ENCODE peak calls at places on chromosomes 16 and 17, in nine cellular contexts. E, A, W, D, Q, O, Y, V and U are unnamed samples.

GRCh38 chr17:58351710-58352017 is 337 bp downstream of the SUPT4H1 start:
- DNase-seq in V (no peak), W (no peak), A (no peak), Q (no peak), O (no peak), Y (no peak), D (no peak), E (no peak), U (no peak)

GRCh38 chr16:66409156-66409555 is 17.9 kb upstream of the BEAN1 start:
- DNase-seq in W (no peak), Y (no peak), O (no peak), A (no peak), D (no peak), E (peak), V (no peak), Q (no peak), U (no peak)

GRCh38 chr16:78538919-78539318 is 439.5 kb downstream of the WWOX start:
- DNase-seq in W (no peak), Q (no peak), V (no peak), O (no peak), A (no peak), Y (no peak), D (no peak), E (no peak), U (no peak)

GRCh38 chr16:9597967-9598730 is 506.7 kb downstream of the HAPSTR1 start:
- DNase-seq in D (no peak), W (no peak), Q (no peak), Y (no peak), E (no peak), A (no peak), O (no peak), V (no peak), U (no peak)

GRCh38 chr17:4509402-4509801 is 10.7 kb downstream of the SPNS2 start:
- DNase-seq in E (no peak), O (no peak), W (no peak), Q (no peak), Y (no peak), D (no peak), A (no peak), V (no peak), U (no peak)

GRCh38 chr17:73474370-73474988 is 162.7 kb upstream of the CDC42EP4 start:
- DNase-seq in V (peak), Q (peak), E (peak), A (no peak), D (peak), O (peak), Y (no peak), W (peak), U (no peak)

GRCh38 chr16:56576585-56577299 is 11.9 kb downstream of the MT4 start:
- DNase-seq in O (peak), E (peak), A (no peak), D (peak), V (peak), W (peak), Q (peak), Y (peak), U (no peak)

GRCh38 chr17:50539762-50540440 is 7.1 kb upstream of the SPATA20 start:
- DNase-seq in Y (no peak), D (no peak), Q (no peak), A (no peak), W (no peak), E (no peak), O (no peak), V (no peak), U (no peak)

GRCh38 chr17:82051776-82052637 is at the start of the genes GPS1 and RFNG:
- DNase-seq in Q (peak), Y (peak), E (peak), V (peak), A (no peak), W (peak), D (peak), O (peak), U (peak)

GRCh38 chr17:47864791-47865216 is 13.8 kb upstream of the SP6 start:
- DNase-seq in W (no peak), A (no peak), D (no peak), V (no peak), Y (no peak), E (no peak), Q (no peak), O (no peak), U (no peak)

GRCh38 chr17:65557349-65558310 is 3.8 kb downstream of the AXIN2 start:
- DNase-seq in D (no peak), V (no peak), Y (no peak), O (no peak), Q (no peak), W (peak), E (peak), A (no peak), U (no peak)

GRCh38 chr16:72558501-72558900 is 386.5 kb upstream of the PMFBP1 start:
- DNase-seq in O (no peak), W (no peak), Y (no peak), V (no peak), D (no peak), Q (no peak), A (no peak), E (no peak), U (no peak)

GRCh38 chr17:67546578-67547527 is 169.8 kb downstream of the PITPNC1 start:
- DNase-seq in W (peak), O (peak), D (no peak), E (no peak), Y (no peak), V (no peak), A (no peak), Q (peak), U (no peak)

GRCh38 chr16:60945225-60945624 is 1091.0 kb downstream of the CDH8 start:
- DNase-seq in Q (no peak), D (no peak), E (no peak), V (no peak), Y (no peak), W (no peak), O (no peak), A (no peak), U (no peak)

GRCh38 chr17:7317161-7317803 is 2.1 kb upstream of the GPS2 start:
- DNase-seq in W (no peak), O (no peak), Q (no peak), Y (no peak), A (no peak), D (no peak), E (no peak), V (no peak), U (no peak)

GRCh38 chr17:82911822-82912221 is 72.0 kb upstream of the ZNF750 start:
- DNase-seq in D (no peak), A (no peak), O (no peak), V (no peak), Q (no peak), E (no peak), Y (no peak), W (no peak), U (no peak)

GRCh38 chr17:57037401-57037800 is 47.6 kb upstream of the AKAP1 start:
- DNase-seq in O (no peak), W (no peak), D (no peak), Q (no peak), Y (no peak), A (no peak), V (no peak), E (no peak), U (no peak)

GRCh38 chr16:87447323-87447722 is 45.5 kb downstream of the ZCCHC14 start:
- DNase-seq in W (no peak), Q (no peak), O (no peak), V (no peak), E (no peak), A (no peak), D (no peak), Y (no peak), U (no peak)

GRCh38 chr16:67537270-67537635 is 8.6 kb downstream of the RIPOR1 start:
- DNase-seq in Y (peak), E (no peak), V (no peak), Q (peak), W (peak), O (peak), A (no peak), D (no peak), U (no peak)

GRCh38 chr17:4530799-4531730 is 24.1 kb downstream of the MYBBP1A start:
- DNase-seq in W (no peak), E (no peak), Q (no peak), O (no peak), Y (no peak), D (no peak), V (no peak), A (no peak), U (no peak)

GRCh38 chr17:35088911-35089845 is 25.7 kb upstream of the RFFL start:
- DNase-seq in V (peak), A (peak), W (peak), Y (peak), D (peak), Q (peak), O (peak), E (peak), U (peak)

GRCh38 chr16:20849587-20850390 is 43.5 kb downstream of the REXO5 start:
- DNase-seq in D (no peak), Y (peak), E (peak), V (no peak), O (peak), Q (peak), W (peak), A (peak), U (peak)

GRCh38 chr16:31487076-31487719 is 4.3 kb downstream of the SLC5A2 start:
- DNase-seq in A (no peak), V (no peak), E (no peak), D (no peak), W (no peak), Q (no peak), Y (no peak), O (no peak), U (no peak)

GRCh38 chr17:65025288-65025687 is 31.3 kb downstream of the GNA13 start:
- DNase-seq in V (no peak), W (no peak), E (no peak), Q (no peak), A (no peak), D (no peak), O (no peak), Y (no peak), U (no peak)

GRCh38 chr16:61616088-61616487 is 420.1 kb downstream of the CDH8 start:
- DNase-seq in W (no peak), V (no peak), A (no peak), D (no peak), Y (no peak), Q (no peak), O (no peak), E (no peak), U (no peak)

GRCh38 chr16:85498607-85499006 is 114.5 kb upstream of the GSE1 start:
- DNase-seq in V (no peak), E (no peak), D (no peak), W (no peak), O (no peak), Y (no peak), Q (no peak), A (no peak), U (peak)

GRCh38 chr16:19411298-19411697 is 6.4 kb upstream of the TMC5 start:
- DNase-seq in W (no peak), D (no peak), Y (no peak), O (no peak), Q (no peak), E (no peak), A (no peak), V (no peak), U (no peak)

GRCh38 chr17:2011421-2012371 is 13.4 kb downstream of the RTN4RL1 start:
- DNase-seq in W (peak), D (no peak), Y (no peak), V (peak), E (no peak), Q (no peak), O (no peak), A (no peak), U (no peak)

GRCh38 chr17:77318021-77318420 is 177.3 kb downstream of the SEC14L1 start:
- DNase-seq in O (no peak), A (no peak), V (no peak), Q (no peak), E (no peak), Y (no peak), W (no peak), D (no peak), U (no peak)

GRCh38 chr16:23949630-23950290 is 114.0 kb downstream of the PRKCB start:
- DNase-seq in D (no peak), A (no peak), V (no peak), W (no peak), E (no peak), Q (peak), O (no peak), Y (peak), U (no peak)

GRCh38 chr16:2194166-2194834 is 2.1 kb downstream of the CASKIN1 start:
- DNase-seq in Q (no peak), O (peak), A (no peak), E (peak), Y (no peak), W (no peak), V (peak), D (peak), U (no peak)

GRCh38 chr16:79175286-79176057 is 425.1 kb downstream of the MAF start:
- DNase-seq in W (no peak), Q (no peak), V (no peak), E (no peak), A (no peak), D (no peak), Y (no peak), O (no peak), U (no peak)